ENCODE peak calls at places on chromosomes 4 and X, in nine cellular contexts. One of them, this sample, is unnamed.

GRCh38 chrX:150482537-150483217 is 85.7 kb upstream of the MTM1 start:
- DNase-seq in RKO: peak
- DNase-seq in nephron progenitor cell: no peak
- DNase-seq in WERI-Rb-1: no peak
- DNase-seq in T-helper 1 cell: no peak
- DNase-seq in H7: no peak
- DNase-seq in EH: peak
- DNase-seq in type B pancreatic cell: no peak
- DNase-seq in NCI-H510A treated with DMSO at 0.1 percent for 48 hours: no peak
- DNase-seq in this sample: peak

GRCh38 chrX:47706575-47706974 is 47.6 kb upstream of the UXT start:
- DNase-seq in T-helper 1 cell: no peak
- DNase-seq in RKO: no peak
- DNase-seq in WERI-Rb-1: no peak
- DNase-seq in NCI-H510A treated with DMSO at 0.1 percent for 48 hours: no peak
- DNase-seq in H7: no peak
- DNase-seq in type B pancreatic cell: no peak
- DNase-seq in nephron progenitor cell: no peak
- DNase-seq in EH: peak
- DNase-seq in this sample: peak

GRCh38 chrX:130975947-130976346 is 72.9 kb upstream of the ENOX2 start:
- DNase-seq in type B pancreatic cell: no peak
- DNase-seq in EH: peak
- DNase-seq in RKO: peak
- DNase-seq in H7: peak
- DNase-seq in nephron progenitor cell: peak
- DNase-seq in T-helper 1 cell: peak
- DNase-seq in NCI-H510A treated with DMSO at 0.1 percent for 48 hours: peak
- DNase-seq in WERI-Rb-1: peak
- DNase-seq in this sample: peak

GRCh38 chr4:98092833-98093439 is 50.3 kb downstream of the STPG2 start:
- DNase-seq in type B pancreatic cell: no peak
- DNase-seq in H7: no peak
- DNase-seq in EH: peak
- DNase-seq in RKO: peak
- DNase-seq in nephron progenitor cell: no peak
- DNase-seq in T-helper 1 cell: no peak
- DNase-seq in NCI-H510A treated with DMSO at 0.1 percent for 48 hours: no peak
- DNase-seq in WERI-Rb-1: no peak
- DNase-seq in this sample: peak

GRCh38 chr4:11914406-11914805 is 485.7 kb upstream of the HS3ST1 start:
- DNase-seq in NCI-H510A treated with DMSO at 0.1 percent for 48 hours: no peak
- DNase-seq in EH: no peak
- DNase-seq in T-helper 1 cell: no peak
- DNase-seq in H7: peak
- DNase-seq in RKO: no peak
- DNase-seq in WERI-Rb-1: no peak
- DNase-seq in type B pancreatic cell: no peak
- DNase-seq in nephron progenitor cell: no peak
- DNase-seq in this sample: no peak

GRCh38 chrX:17086317-17086716 is 139.9 kb downstream of the REPS2 start:
- DNase-seq in H7: no peak
- DNase-seq in NCI-H510A treated with DMSO at 0.1 percent for 48 hours: no peak
- DNase-seq in type B pancreatic cell: no peak
- DNase-seq in T-helper 1 cell: no peak
- DNase-seq in nephron progenitor cell: no peak
- DNase-seq in RKO: no peak
- DNase-seq in WERI-Rb-1: no peak
- DNase-seq in EH: no peak
- DNase-seq in this sample: no peak

GRCh38 chrX:102669526-102669925 is 18.2 kb downstream of the GPRASP1 start:
- DNase-seq in H7: no peak
- DNase-seq in type B pancreatic cell: no peak
- DNase-seq in T-helper 1 cell: no peak
- DNase-seq in EH: no peak
- DNase-seq in WERI-Rb-1: no peak
- DNase-seq in RKO: no peak
- DNase-seq in NCI-H510A treated with DMSO at 0.1 percent for 48 hours: no peak
- DNase-seq in nephron progenitor cell: no peak
- DNase-seq in this sample: no peak

GRCh38 chr4:139171878-139172691 is 4.9 kb downstream of the ELF2 start:
- DNase-seq in nephron progenitor cell: no peak
- DNase-seq in H7: no peak
- DNase-seq in WERI-Rb-1: no peak
- DNase-seq in EH: peak
- DNase-seq in NCI-H510A treated with DMSO at 0.1 percent for 48 hours: peak
- DNase-seq in RKO: peak
- DNase-seq in type B pancreatic cell: no peak
- DNase-seq in T-helper 1 cell: no peak
- DNase-seq in this sample: peak

GRCh38 chr4:110364911-110365520 is 110.9 kb upstream of the ENPEP start:
- DNase-seq in type B pancreatic cell: no peak
- DNase-seq in RKO: no peak
- DNase-seq in T-helper 1 cell: no peak
- DNase-seq in H7: no peak
- DNase-seq in WERI-Rb-1: no peak
- DNase-seq in NCI-H510A treated with DMSO at 0.1 percent for 48 hours: no peak
- DNase-seq in nephron progenitor cell: no peak
- DNase-seq in EH: peak
- DNase-seq in this sample: no peak

GRCh38 chr4:17688011-17688441 is 73.6 kb downstream of the MED28 start:
- DNase-seq in type B pancreatic cell: no peak
- DNase-seq in RKO: no peak
- DNase-seq in T-helper 1 cell: no peak
- DNase-seq in H7: no peak
- DNase-seq in nephron progenitor cell: no peak
- DNase-seq in EH: no peak
- DNase-seq in NCI-H510A treated with DMSO at 0.1 percent for 48 hours: no peak
- DNase-seq in WERI-Rb-1: no peak
- DNase-seq in this sample: peak

GRCh38 chrX:135086197-135086854 is 34.0 kb downstream of the ETDB start:
- DNase-seq in nephron progenitor cell: peak
- DNase-seq in T-helper 1 cell: peak
- DNase-seq in WERI-Rb-1: peak
- DNase-seq in RKO: peak
- DNase-seq in NCI-H510A treated with DMSO at 0.1 percent for 48 hours: peak
- DNase-seq in type B pancreatic cell: no peak
- DNase-seq in EH: peak
- DNase-seq in H7: peak
- DNase-seq in this sample: peak

GRCh38 chr4:152729466-152729865 is 49.7 kb upstream of the TMEM154 start:
- DNase-seq in type B pancreatic cell: no peak
- DNase-seq in H7: no peak
- DNase-seq in EH: peak
- DNase-seq in WERI-Rb-1: no peak
- DNase-seq in T-helper 1 cell: no peak
- DNase-seq in NCI-H510A treated with DMSO at 0.1 percent for 48 hours: no peak
- DNase-seq in RKO: peak
- DNase-seq in nephron progenitor cell: no peak
- DNase-seq in this sample: peak

GRCh38 chr4:118904935-118905334 is 16.3 kb downstream of the SYNPO2 start:
- DNase-seq in NCI-H510A treated with DMSO at 0.1 percent for 48 hours: no peak
- DNase-seq in RKO: no peak
- DNase-seq in WERI-Rb-1: no peak
- DNase-seq in EH: peak
- DNase-seq in H7: no peak
- DNase-seq in nephron progenitor cell: no peak
- DNase-seq in T-helper 1 cell: no peak
- DNase-seq in type B pancreatic cell: no peak
- DNase-seq in this sample: no peak

GRCh38 chrX:103446665-103447302 is 70.4 kb downstream of the BEX3 start:
- DNase-seq in T-helper 1 cell: no peak
- DNase-seq in H7: no peak
- DNase-seq in NCI-H510A treated with DMSO at 0.1 percent for 48 hours: no peak
- DNase-seq in RKO: no peak
- DNase-seq in type B pancreatic cell: no peak
- DNase-seq in EH: peak
- DNase-seq in WERI-Rb-1: no peak
- DNase-seq in nephron progenitor cell: no peak
- DNase-seq in this sample: no peak

GRCh38 chr4:134144337-134144736 is 57.3 kb downstream of the PABPC4L start:
- DNase-seq in WERI-Rb-1: no peak
- DNase-seq in RKO: no peak
- DNase-seq in nephron progenitor cell: no peak
- DNase-seq in EH: no peak
- DNase-seq in type B pancreatic cell: no peak
- DNase-seq in H7: no peak
- DNase-seq in NCI-H510A treated with DMSO at 0.1 percent for 48 hours: no peak
- DNase-seq in T-helper 1 cell: no peak
- DNase-seq in this sample: no peak

GRCh38 chrX:108537005-108537404 is 97.4 kb downstream of the COL4A5 start:
- DNase-seq in T-helper 1 cell: no peak
- DNase-seq in RKO: peak
- DNase-seq in NCI-H510A treated with DMSO at 0.1 percent for 48 hours: peak
- DNase-seq in WERI-Rb-1: peak
- DNase-seq in nephron progenitor cell: peak
- DNase-seq in type B pancreatic cell: no peak
- DNase-seq in H7: peak
- DNase-seq in EH: peak
- DNase-seq in this sample: peak

GRCh38 chrX:153736871-153737441 is 12.3 kb downstream of the ABCD1 start:
- DNase-seq in nephron progenitor cell: no peak
- DNase-seq in H7: peak
- DNase-seq in RKO: no peak
- DNase-seq in type B pancreatic cell: no peak
- DNase-seq in EH: no peak
- DNase-seq in WERI-Rb-1: no peak
- DNase-seq in T-helper 1 cell: no peak
- DNase-seq in NCI-H510A treated with DMSO at 0.1 percent for 48 hours: no peak
- DNase-seq in this sample: no peak

GRCh38 chr4:101393256-101393655 is 45.9 kb upstream of the PPP3CA start:
- DNase-seq in T-helper 1 cell: no peak
- DNase-seq in type B pancreatic cell: no peak
- DNase-seq in WERI-Rb-1: no peak
- DNase-seq in EH: peak
- DNase-seq in nephron progenitor cell: no peak
- DNase-seq in NCI-H510A treated with DMSO at 0.1 percent for 48 hours: no peak
- DNase-seq in H7: no peak
- DNase-seq in RKO: peak
- DNase-seq in this sample: peak